ENCODE peak calls at places on chromosomes 6 and 20, in ten cellular contexts. D is A549, Q is Panc1, P is PC-9, F is heart right ventricle, C is stomach, M is AG04450, H is neural crest cell, V is tibial nerve, N is HFF-Myc. G is an unnamed sample.

GRCh38 chr6:36224918-36225461 is 28.4 kb downstream of the BRPF3 start:
- DNase-seq in Q (no peak), F (no peak), V (no peak), P (peak), N (no peak), H (no peak), D (no peak), C (no peak), M (no peak), G (no peak)

GRCh38 chr20:19885981-19886665 is 128.1 kb downstream of the RIN2 start:
- DNase-seq in F (peak), N (peak), P (peak), Q (no peak), C (peak), V (no peak), M (no peak), H (no peak), D (peak), G (no peak)

GRCh38 chr6:40482532-40482931 is 104.6 kb downstream of the LRFN2 start:
- DNase-seq in M (no peak), Q (no peak), H (peak), F (no peak), D (no peak), V (no peak), C (no peak), N (no peak), P (no peak), G (no peak)

GRCh38 chr6:84762220-84762940 is 2.0 kb downstream of the TBX18 start:
- DNase-seq in C (no peak), V (peak), F (no peak), D (peak), H (no peak), P (no peak), M (no peak), N (no peak), Q (no peak), G (peak)

GRCh38 chr6:134176283-134176975 is 124.0 kb upstream of the SLC2A12 start:
- DNase-seq in N (no peak), Q (no peak), D (no peak), H (peak), C (peak), P (peak), F (peak), M (no peak), V (no peak), G (no peak)

GRCh38 chr6:30685977-30686907 is at the start of gene PPP1R18:
- DNase-seq in D (no peak), M (no peak), N (no peak), H (no peak), P (peak), Q (no peak), V (peak), F (peak), C (peak), G (no peak)

GRCh38 chr6:11814116-11814515 is 35.5 kb upstream of the ADTRP start:
- DNase-seq in F (no peak), N (no peak), Q (no peak), M (no peak), H (no peak), V (no peak), P (no peak), C (no peak), D (no peak), G (no peak)

GRCh38 chr20:15100506-15101160 is 763.2 kb upstream of the FLRT3 start:
- DNase-seq in V (no peak), N (no peak), D (no peak), C (no peak), M (no peak), F (no peak), P (no peak), Q (no peak), H (no peak), G (no peak)

GRCh38 chr6:28333047-28333446 is 2.9 kb downstream of the ZSCAN31 start:
- DNase-seq in M (no peak), H (no peak), N (no peak), D (no peak), P (no peak), Q (no peak), F (no peak), C (no peak), V (no peak), G (no peak)

GRCh38 chr6:31473780-31474725 is 23.9 kb upstream of the MICB start:
- DNase-seq in V (no peak), F (no peak), C (no peak), H (no peak), P (peak), Q (no peak), D (no peak), N (no peak), M (no peak), G (no peak)

GRCh38 chr20:7695622-7696021 is 244.6 kb downstream of the HAO1 start:
- DNase-seq in M (no peak), P (no peak), D (no peak), H (no peak), F (no peak), N (no peak), V (no peak), C (no peak), Q (no peak), G (no peak)

GRCh38 chr20:64079273-64080012 is at the start of gene RGS19:
- DNase-seq in P (peak), M (no peak), Q (no peak), V (peak), D (no peak), F (peak), C (peak), N (no peak), H (peak), G (peak)

GRCh38 chr6:151067684-151068596 is 171.8 kb upstream of the AKAP12 start:
- DNase-seq in V (peak), M (peak), H (no peak), Q (peak), P (peak), C (peak), N (peak), D (peak), F (peak), G (no peak)

GRCh38 chr6:112338310-112338709 is 8.8 kb upstream of the RFPL4B start:
- DNase-seq in C (no peak), P (no peak), D (no peak), M (no peak), F (no peak), V (no peak), N (no peak), H (no peak), Q (no peak), G (no peak)

GRCh38 chr6:99019341-99019740 is 71.6 kb upstream of the FBXL4 start:
- DNase-seq in Q (no peak), P (no peak), V (no peak), M (no peak), H (no peak), C (no peak), F (no peak), N (peak), D (no peak), G (no peak)

GRCh38 chr20:64164123-64164836 is at the start of gene MYT1:
- DNase-seq in D (no peak), Q (no peak), C (no peak), M (no peak), H (no peak), P (no peak), V (no peak), N (no peak), F (no peak), G (no peak)

GRCh38 chr6:140366991-140367390 is 992.5 kb upstream of the CITED2 start:
- DNase-seq in V (no peak), P (peak), N (peak), Q (no peak), F (no peak), C (no peak), H (no peak), D (no peak), M (peak), G (no peak)

GRCh38 chr20:33674294-33675126 is at the start of gene NECAB3:
- DNase-seq in D (peak), F (peak), V (peak), M (no peak), H (peak), Q (no peak), P (peak), C (peak), N (no peak), G (peak)

GRCh38 chr6:108562503-108562993 is 1.8 kb downstream of the FOXO3 start:
- DNase-seq in M (no peak), N (no peak), H (peak), F (peak), V (peak), C (peak), D (peak), Q (peak), P (peak), G (no peak)

GRCh38 chr20:4227085-4227821 is 211.9 kb upstream of the RNF24 start:
- DNase-seq in D (peak), Q (no peak), F (no peak), C (no peak), V (no peak), N (no peak), H (no peak), P (no peak), M (no peak), G (no peak)

GRCh38 chr6:164532546-164533362 is 776.7 kb downstream of the C6orf118 start:
- DNase-seq in H (no peak), Q (no peak), D (no peak), M (no peak), C (no peak), F (no peak), V (no peak), P (no peak), N (no peak), G (no peak)

GRCh38 chr20:709864-710761 is 34.5 kb upstream of the SCRT2 start:
- DNase-seq in F (no peak), H (peak), C (peak), M (no peak), N (no peak), D (no peak), V (no peak), Q (no peak), P (no peak), G (no peak)

GRCh38 chr6:27407153-27407814 is 18.7 kb downstream of the ZNF391 start:
- DNase-seq in D (no peak), N (no peak), P (no peak), F (no peak), C (no peak), M (no peak), Q (no peak), V (no peak), H (no peak), G (no peak)

GRCh38 chr20:3334156-3334943 is 73.1 kb downstream of the DNAAF9 start:
- DNase-seq in M (no peak), C (no peak), V (no peak), D (no peak), Q (no peak), N (no peak), F (no peak), P (no peak), H (no peak), G (no peak)

GRCh38 chr6:142521791-142522190 is 220.0 kb downstream of the ADGRG6 start:
- DNase-seq in H (no peak), F (no peak), Q (no peak), M (no peak), N (no peak), D (no peak), C (no peak), V (no peak), P (no peak), G (no peak)

GRCh38 chr6:119636060-119636459 is 286.5 kb upstream of the MAN1A1 start:
- DNase-seq in Q (no peak), D (no peak), C (no peak), M (no peak), N (no peak), H (no peak), V (no peak), F (no peak), P (no peak), G (no peak)

GRCh38 chr6:29559524-29560287 is at the start of gene UBD:
- DNase-seq in P (no peak), Q (no peak), F (no peak), H (no peak), N (no peak), D (no peak), M (no peak), C (no peak), V (no peak), G (no peak)

GRCh38 chr6:43954311-43955131 is 172.7 kb downstream of the MRPL14 start:
- DNase-seq in H (no peak), D (no peak), N (no peak), V (no peak), M (no peak), C (no peak), P (no peak), F (peak), Q (no peak), G (no peak)

GRCh38 chr6:41059569-41059968 is 6.6 kb downstream of the APOBEC2 start:
- DNase-seq in M (no peak), V (no peak), C (no peak), H (no peak), P (no peak), D (no peak), Q (no peak), N (no peak), F (no peak), G (no peak)

GRCh38 chr20:36504295-36504694 is 37.0 kb upstream of the MYL9 start:
- DNase-seq in M (no peak), P (no peak), F (no peak), Q (no peak), C (no peak), D (no peak), N (no peak), H (no peak), V (no peak), G (no peak)

GRCh38 chr20:36501367-36502006 is 39.8 kb upstream of the MYL9 start:
- DNase-seq in N (no peak), V (no peak), C (no peak), D (no peak), H (no peak), M (no peak), F (no peak), P (no peak), Q (no peak), G (no peak)

GRCh38 chr20:36507746-36508145 is 33.6 kb upstream of the MYL9 start:
- DNase-seq in D (no peak), Q (no peak), C (no peak), F (no peak), M (no peak), H (no peak), N (no peak), P (no peak), V (no peak), G (no peak)

DNA sequence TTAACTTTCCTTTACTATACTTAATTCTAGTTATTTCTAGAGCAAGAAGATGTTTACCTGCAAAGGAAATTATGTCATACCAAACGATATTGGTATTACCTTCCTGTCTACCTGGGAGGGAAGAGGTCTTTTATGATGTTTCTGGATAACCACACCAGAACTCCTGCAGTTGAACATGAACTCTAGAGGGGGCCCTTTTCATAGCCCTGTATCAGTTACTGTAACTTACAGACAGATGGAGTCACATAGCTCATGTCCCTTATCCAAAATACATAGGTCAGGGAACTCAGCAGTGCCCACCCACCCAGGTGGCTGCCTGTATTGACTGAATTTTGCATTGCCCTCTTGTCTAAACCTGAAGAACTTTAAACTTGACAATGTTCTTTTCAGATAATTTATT is 35.1 kb upstream of the MYL9 start:
- DNase-seq in H (no peak), M (no peak), N (no peak), C (no peak), F (no peak), D (peak), V (no peak), P (no peak), Q (no peak), G (no peak)
- TF ChIP-seq CTCF in H (no peak), M (peak), N (peak), C (no peak), F (peak), D (peak), V (no peak), P (peak), Q (no peak), G (no peak)

DNA sequence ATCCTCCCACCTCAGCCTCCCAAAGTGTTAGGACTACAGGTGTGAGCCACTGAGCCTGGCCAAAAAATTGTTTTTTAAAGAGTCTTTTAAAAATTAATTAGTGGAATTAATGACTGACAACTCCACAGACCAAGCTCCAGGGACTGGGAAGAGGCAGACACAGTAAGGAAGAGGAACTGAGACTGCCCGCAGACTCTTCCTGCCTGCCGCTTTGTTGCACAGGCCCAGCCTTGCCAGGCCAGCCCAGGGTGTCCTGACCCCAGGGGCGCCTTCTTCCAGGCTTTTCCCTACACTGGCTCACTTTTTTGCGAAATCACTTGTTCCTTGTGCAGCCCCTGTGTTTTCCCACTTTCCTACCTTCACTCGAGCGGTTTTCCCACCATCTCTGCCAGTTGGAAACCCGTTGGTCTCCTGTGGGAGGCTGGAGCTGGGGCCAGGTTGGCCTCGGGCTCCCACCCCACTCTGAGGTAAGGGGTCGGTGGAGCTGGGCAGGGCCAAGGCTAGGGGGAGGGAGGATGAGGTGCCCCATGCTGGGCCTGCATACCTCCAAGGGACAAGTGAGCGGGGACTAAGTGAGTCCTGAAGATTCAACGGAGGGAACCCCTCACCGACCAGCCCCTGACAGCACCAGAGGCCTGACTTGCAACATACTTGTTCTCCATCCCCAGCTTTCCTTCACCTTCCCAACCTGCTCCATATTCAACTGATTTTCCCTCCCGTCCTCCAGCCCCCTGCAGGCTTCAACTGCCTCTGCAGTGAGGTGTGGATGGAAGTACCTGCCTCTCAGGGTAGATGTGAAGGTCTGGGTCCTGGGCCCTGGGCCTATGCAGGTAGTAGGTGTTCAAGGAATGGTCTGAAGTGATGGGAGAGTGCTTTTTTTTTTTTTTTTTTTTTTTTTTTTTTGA is 23.5 kb upstream of the SMIM29 start:
- DNase-seq in N (no peak), F (no peak), H (no peak), D (peak), P (no peak), M (no peak), C (no peak), Q (no peak), V (no peak), G (no peak)
- TF ChIP-seq CTCF in N (no peak), F (no peak), H (no peak), D (no peak), P (no peak), M (no peak), C (no peak), Q (no peak), V (no peak), G (no peak)

GRCh38 chr6:14119764-14120163 is 2.2 kb downstream of the CD83 start:
- DNase-seq in M (no peak), D (no peak), V (no peak), C (no peak), N (no peak), F (no peak), P (no peak), H (no peak), Q (no peak), G (no peak)

GRCh38 chr6:14120556-14120955 is 3.0 kb downstream of the CD83 start:
- DNase-seq in P (no peak), N (peak), D (no peak), Q (no peak), M (no peak), V (no peak), F (no peak), C (no peak), H (no peak), G (no peak)

GRCh38 chr6:14118444-14118843 is 872 bp downstream of the CD83 start:
- DNase-seq in P (no peak), N (no peak), Q (no peak), F (no peak), V (no peak), C (no peak), M (no peak), D (no peak), H (no peak), G (no peak)

GRCh38 chr6:14118091-14118439 is 493 bp downstream of the CD83 start:
- DNase-seq in F (no peak), H (no peak), C (no peak), P (no peak), N (no peak), D (no peak), V (no peak), Q (no peak), M (no peak), G (peak)

GRCh38 chr6:14117158-14118090 is at the start of gene CD83:
- DNase-seq in C (peak), M (no peak), P (peak), H (peak), Q (no peak), D (peak), V (no peak), F (peak), N (no peak), G (peak)
- TF ChIP-seq CTCF in C (no peak), M (peak), P (no peak), H (peak), Q (peak), D (no peak), V (no peak), F (peak), N (no peak), G (no peak)

GRCh38 chr20:16493486-16493885 is 79.8 kb downstream of the KIF16B start:
- DNase-seq in P (no peak), M (no peak), H (no peak), D (no peak), C (no peak), V (no peak), N (no peak), F (no peak), Q (no peak), G (no peak)
- TF ChIP-seq CTCF in P (no peak), M (no peak), H (no peak), D (no peak), C (no peak), V (no peak), N (no peak), F (no peak), Q (no peak), G (no peak)

GRCh38 chr20:56506103-56506502 is 18.4 kb upstream of the FAM209A start:
- DNase-seq in Q (no peak), V (no peak), C (no peak), N (no peak), H (no peak), D (no peak), F (no peak), M (no peak), P (no peak), G (no peak)

GRCh38 chr20:56501116-56501515 is 23.4 kb upstream of the FAM209A start:
- DNase-seq in N (no peak), P (no peak), V (no peak), F (no peak), H (no peak), D (no peak), M (no peak), C (no peak), Q (no peak), G (no peak)

GRCh38 chr20:56503911-56504310 is 20.6 kb upstream of the FAM209A start:
- DNase-seq in Q (no peak), P (no peak), N (no peak), H (no peak), C (no peak), V (no peak), D (no peak), M (no peak), F (no peak), G (no peak)

GRCh38 chr20:56504373-56505005 is 20.1 kb upstream of the FAM209A start:
- DNase-seq in H (peak), D (peak), M (no peak), C (no peak), N (no peak), P (no peak), V (no peak), Q (peak), F (no peak), G (no peak)
- TF ChIP-seq CTCF in H (peak), D (peak), M (peak), C (no peak), N (peak), P (peak), V (no peak), Q (peak), F (peak), G (peak)

G was measured in mesothelial cell of epicardium.